ENCODE peak calls at places on chromosomes 3 and 15, in ten cellular contexts. One of them, this sample, is unnamed.

GRCh38 chr15:40915679-40916078 is 13.5 kb upstream of the DLL4 start:
- DNase-seq in stimulated activated CD8-positive, alpha-beta memory T cell treated with anti-CD3 and anti-CD28 coated beads, Interleukin-15, amount 100 ng/mL, for 24 hours: no peak
- DNase-seq in Kasumi-1: no peak
- DNase-seq in AML-193: no peak
- DNase-seq in activated CD4-positive, alpha-beta T cell treated with anti-CD3 and anti-CD28 coated beads for 48 hours: no peak
- DNase-seq in transverse colon: no peak
- DNase-seq in NCI-H446: no peak
- DNase-seq in OCI-LY7: no peak
- DNase-seq in HCEC 1CT: no peak
- DNase-seq in foreskin fibroblast: no peak
- DNase-seq in this sample: no peak

GRCh38 chr15:82540984-82541431 is 751 bp upstream of the RPS17 start:
- DNase-seq in transverse colon: peak; percentile 21
- DNase-seq in OCI-LY7: no peak
- DNase-seq in AML-193: no peak
- DNase-seq in Kasumi-1: no peak
- DNase-seq in foreskin fibroblast: no peak
- DNase-seq in HCEC 1CT: no peak
- DNase-seq in stimulated activated CD8-positive, alpha-beta memory T cell treated with anti-CD3 and anti-CD28 coated beads, Interleukin-15, amount 100 ng/mL, for 24 hours: no peak
- DNase-seq in NCI-H446: no peak
- DNase-seq in activated CD4-positive, alpha-beta T cell treated with anti-CD3 and anti-CD28 coated beads for 48 hours: no peak
- DNase-seq in this sample: no peak

GRCh38 chr15:40863660-40864285 is 10.3 kb downstream of the RHOV start:
- DNase-seq in OCI-LY7: no peak
- DNase-seq in HCEC 1CT: no peak
- DNase-seq in NCI-H446: no peak
- DNase-seq in transverse colon: no peak
- DNase-seq in Kasumi-1: no peak
- DNase-seq in foreskin fibroblast: no peak
- DNase-seq in activated CD4-positive, alpha-beta T cell treated with anti-CD3 and anti-CD28 coated beads for 48 hours: no peak
- DNase-seq in AML-193: no peak
- DNase-seq in stimulated activated CD8-positive, alpha-beta memory T cell treated with anti-CD3 and anti-CD28 coated beads, Interleukin-15, amount 100 ng/mL, for 24 hours: no peak
- DNase-seq in this sample: no peak

GRCh38 chr3:107032111-107032510 is 345.1 kb upstream of the CCDC54 start:
- DNase-seq in NCI-H446: no peak
- DNase-seq in Kasumi-1: no peak
- DNase-seq in transverse colon: no peak
- DNase-seq in OCI-LY7: no peak
- DNase-seq in foreskin fibroblast: no peak
- DNase-seq in HCEC 1CT: no peak
- DNase-seq in AML-193: no peak
- DNase-seq in activated CD4-positive, alpha-beta T cell treated with anti-CD3 and anti-CD28 coated beads for 48 hours: no peak
- DNase-seq in stimulated activated CD8-positive, alpha-beta memory T cell treated with anti-CD3 and anti-CD28 coated beads, Interleukin-15, amount 100 ng/mL, for 24 hours: no peak
- DNase-seq in this sample: peak; percentile 71

GRCh38 chr3:122996038-122996580 is 31.5 kb downstream of the SEMA5B start:
- DNase-seq in HCEC 1CT: no peak
- DNase-seq in Kasumi-1: no peak
- DNase-seq in NCI-H446: peak; percentile 96
- DNase-seq in OCI-LY7: no peak
- DNase-seq in AML-193: no peak
- DNase-seq in activated CD4-positive, alpha-beta T cell treated with anti-CD3 and anti-CD28 coated beads for 48 hours: no peak
- DNase-seq in stimulated activated CD8-positive, alpha-beta memory T cell treated with anti-CD3 and anti-CD28 coated beads, Interleukin-15, amount 100 ng/mL, for 24 hours: no peak
- DNase-seq in transverse colon: no peak
- DNase-seq in foreskin fibroblast: no peak
- DNase-seq in this sample: peak; percentile 46

GRCh38 chr3:123272547-123272946 is 70.8 kb downstream of the SEC22A start:
- DNase-seq in AML-193: no peak
- DNase-seq in transverse colon: no peak
- DNase-seq in Kasumi-1: no peak
- DNase-seq in stimulated activated CD8-positive, alpha-beta memory T cell treated with anti-CD3 and anti-CD28 coated beads, Interleukin-15, amount 100 ng/mL, for 24 hours: no peak
- DNase-seq in NCI-H446: no peak
- DNase-seq in activated CD4-positive, alpha-beta T cell treated with anti-CD3 and anti-CD28 coated beads for 48 hours: no peak
- DNase-seq in foreskin fibroblast: peak; percentile 24
- DNase-seq in OCI-LY7: no peak
- DNase-seq in HCEC 1CT: peak; percentile 34
- DNase-seq in this sample: no peak

GRCh38 chr3:115804722-115805121 is 181.4 kb downstream of the GAP43 start:
- DNase-seq in NCI-H446: no peak
- DNase-seq in Kasumi-1: no peak
- DNase-seq in foreskin fibroblast: peak; percentile 76
- DNase-seq in OCI-LY7: no peak
- DNase-seq in transverse colon: no peak
- DNase-seq in AML-193: no peak
- DNase-seq in activated CD4-positive, alpha-beta T cell treated with anti-CD3 and anti-CD28 coated beads for 48 hours: no peak
- DNase-seq in stimulated activated CD8-positive, alpha-beta memory T cell treated with anti-CD3 and anti-CD28 coated beads, Interleukin-15, amount 100 ng/mL, for 24 hours: no peak
- DNase-seq in HCEC 1CT: peak; percentile 97
- DNase-seq in this sample: no peak

GRCh38 chr3:177807150-177807875 is 610.0 kb upstream of the TBL1XR1 start:
- DNase-seq in stimulated activated CD8-positive, alpha-beta memory T cell treated with anti-CD3 and anti-CD28 coated beads, Interleukin-15, amount 100 ng/mL, for 24 hours: no peak
- DNase-seq in NCI-H446: no peak
- DNase-seq in foreskin fibroblast: no peak
- DNase-seq in HCEC 1CT: peak; percentile 38
- DNase-seq in transverse colon: no peak
- DNase-seq in AML-193: no peak
- DNase-seq in activated CD4-positive, alpha-beta T cell treated with anti-CD3 and anti-CD28 coated beads for 48 hours: no peak
- DNase-seq in OCI-LY7: no peak
- DNase-seq in Kasumi-1: no peak
- DNase-seq in this sample: no peak